ENCODE peak calls at places on chromosomes 7 and 10, in six cellular contexts. One of them, this sample, is unnamed.

GRCh38 chr7:106600569-106601373 is 60.2 kb downstream of the CCDC71L start:
- DNase-seq in OCI-LY7: no peak
- DNase-seq in SK-N-SH: no peak
- DNase-seq in neural progenitor cell: no peak
- DNase-seq in HCT116: no peak
- DNase-seq in MM.1S: no peak
- DNase-seq in this sample: no peak

GRCh38 chr10:14527134-14527780 is 196.5 kb upstream of the FRMD4A start:
- DNase-seq in OCI-LY7: no peak
- DNase-seq in SK-N-SH: no peak
- DNase-seq in neural progenitor cell: no peak
- DNase-seq in HCT116: no peak
- DNase-seq in MM.1S: peak
- DNase-seq in this sample: no peak

GRCh38 chr10:27659786-27660185 is 85.8 kb downstream of the MKX start:
- DNase-seq in OCI-LY7: no peak
- DNase-seq in SK-N-SH: no peak
- DNase-seq in neural progenitor cell: no peak
- DNase-seq in HCT116: no peak
- DNase-seq in MM.1S: no peak
- DNase-seq in this sample: no peak

GRCh38 chr7:76291346-76292205 is 10.9 kb upstream of the HSPB1 start:
- DNase-seq in OCI-LY7: peak
- DNase-seq in SK-N-SH: peak
- DNase-seq in neural progenitor cell: peak
- DNase-seq in HCT116: peak
- DNase-seq in MM.1S: peak
- DNase-seq in this sample: peak

GRCh38 chr7:135245826-135246825 is 12.5 kb downstream of the STRA8 start:
- DNase-seq in OCI-LY7: no peak
- DNase-seq in SK-N-SH: peak
- DNase-seq in neural progenitor cell: no peak
- DNase-seq in HCT116: no peak
- DNase-seq in MM.1S: no peak
- DNase-seq in this sample: no peak

GRCh38 chr10:53135897-53136253 is 363.3 kb upstream of the MBL2 start:
- DNase-seq in OCI-LY7: no peak
- DNase-seq in SK-N-SH: no peak
- DNase-seq in neural progenitor cell: no peak
- DNase-seq in HCT116: no peak
- DNase-seq in MM.1S: peak
- DNase-seq in this sample: no peak

GRCh38 chr7:51029131-51029530 is 246.4 kb upstream of the GRB10 start:
- DNase-seq in OCI-LY7: no peak
- DNase-seq in SK-N-SH: no peak
- DNase-seq in neural progenitor cell: no peak
- DNase-seq in HCT116: no peak
- DNase-seq in MM.1S: no peak
- DNase-seq in this sample: no peak

GRCh38 chr7:150415161-150416160 is 35.0 kb upstream of the GIMAP8 start:
- DNase-seq in OCI-LY7: no peak
- DNase-seq in SK-N-SH: peak
- DNase-seq in neural progenitor cell: no peak
- DNase-seq in HCT116: no peak
- DNase-seq in MM.1S: peak
- DNase-seq in this sample: no peak

GRCh38 chr7:46126901-46127300 is 205.8 kb upstream of the IGFBP3 start:
- DNase-seq in OCI-LY7: no peak
- DNase-seq in SK-N-SH: no peak
- DNase-seq in neural progenitor cell: no peak
- DNase-seq in HCT116: no peak
- DNase-seq in MM.1S: no peak
- DNase-seq in this sample: no peak

GRCh38 chr10:131630772-131631258 is 270.0 kb upstream of the PPP2R2D start:
- DNase-seq in OCI-LY7: no peak
- DNase-seq in SK-N-SH: no peak
- DNase-seq in neural progenitor cell: no peak
- DNase-seq in HCT116: no peak
- DNase-seq in MM.1S: no peak
- DNase-seq in this sample: no peak

GRCh38 chr7:88357794-88358533 is 51.3 kb upstream of the STEAP4 start:
- DNase-seq in OCI-LY7: peak
- DNase-seq in SK-N-SH: peak
- DNase-seq in neural progenitor cell: no peak
- DNase-seq in HCT116: no peak
- DNase-seq in MM.1S: peak
- DNase-seq in this sample: no peak

GRCh38 chr7:142603870-142604448 is 145.3 kb upstream of the PRSS1 start:
- DNase-seq in OCI-LY7: peak
- DNase-seq in SK-N-SH: peak
- DNase-seq in neural progenitor cell: peak
- DNase-seq in HCT116: peak
- DNase-seq in MM.1S: peak
- DNase-seq in this sample: peak

GRCh38 chr7:138386821-138387220 is 73.2 kb upstream of the TRIM24 start:
- DNase-seq in OCI-LY7: no peak
- DNase-seq in SK-N-SH: no peak
- DNase-seq in neural progenitor cell: no peak
- DNase-seq in HCT116: no peak
- DNase-seq in MM.1S: no peak
- DNase-seq in this sample: no peak

GRCh38 chr10:15167411-15168295 is 840 bp downstream of the NMT2 start:
- DNase-seq in OCI-LY7: peak
- DNase-seq in SK-N-SH: peak
- DNase-seq in neural progenitor cell: peak
- DNase-seq in HCT116: peak
- DNase-seq in MM.1S: peak
- DNase-seq in this sample: peak

GRCh38 chr7:80876894-80877414 is 41.9 kb downstream of the SEMA3C start:
- DNase-seq in OCI-LY7: no peak
- DNase-seq in SK-N-SH: peak
- DNase-seq in neural progenitor cell: no peak
- DNase-seq in HCT116: peak
- DNase-seq in MM.1S: no peak
- DNase-seq in this sample: no peak

GRCh38 chr7:150383710-150384397 is 4.7 kb downstream of the ZNF775 start:
- DNase-seq in OCI-LY7: no peak
- DNase-seq in SK-N-SH: peak
- DNase-seq in neural progenitor cell: peak
- DNase-seq in HCT116: no peak
- DNase-seq in MM.1S: peak
- DNase-seq in this sample: peak

GRCh38 chr7:2609001-2609411 is 22.8 kb upstream of the TTYH3 start:
- DNase-seq in OCI-LY7: peak
- DNase-seq in SK-N-SH: peak
- DNase-seq in neural progenitor cell: peak
- DNase-seq in HCT116: peak
- DNase-seq in MM.1S: no peak
- DNase-seq in this sample: peak

GRCh38 chr10:49222170-49222569 is 34.0 kb upstream of the TMEM273 start:
- DNase-seq in OCI-LY7: peak
- DNase-seq in SK-N-SH: no peak
- DNase-seq in neural progenitor cell: no peak
- DNase-seq in HCT116: no peak
- DNase-seq in MM.1S: no peak
- DNase-seq in this sample: no peak

GRCh38 chr7:30968294-30968693 is 4.5 kb downstream of the GHRHR start:
- DNase-seq in OCI-LY7: peak
- DNase-seq in SK-N-SH: no peak
- DNase-seq in neural progenitor cell: no peak
- DNase-seq in HCT116: no peak
- DNase-seq in MM.1S: no peak
- DNase-seq in this sample: no peak

GRCh38 chr7:22663319-22663718 is 63.7 kb upstream of the IL6 start:
- DNase-seq in OCI-LY7: no peak
- DNase-seq in SK-N-SH: no peak
- DNase-seq in neural progenitor cell: no peak
- DNase-seq in HCT116: no peak
- DNase-seq in MM.1S: no peak
- DNase-seq in this sample: no peak

GRCh38 chr7:116399808-116400207 is 99.7 kb upstream of the CAV2 start:
- DNase-seq in OCI-LY7: no peak
- DNase-seq in SK-N-SH: no peak
- DNase-seq in neural progenitor cell: no peak
- DNase-seq in HCT116: no peak
- DNase-seq in MM.1S: no peak
- DNase-seq in this sample: no peak

GRCh38 chr10:7700577-7701125 is 2.5 kb upstream of the ITIH2 start:
- DNase-seq in OCI-LY7: no peak
- DNase-seq in SK-N-SH: no peak
- DNase-seq in neural progenitor cell: no peak
- DNase-seq in HCT116: no peak
- DNase-seq in MM.1S: no peak
- DNase-seq in this sample: no peak

GRCh38 chr10:18658301-18658991 is 785 bp upstream of the ARL5B start:
- DNase-seq in OCI-LY7: peak
- DNase-seq in SK-N-SH: no peak
- DNase-seq in neural progenitor cell: peak
- DNase-seq in HCT116: no peak
- DNase-seq in MM.1S: peak
- DNase-seq in this sample: no peak

GRCh38 chr7:40133561-40134427 is 628 bp downstream of the MPLKIP start:
- DNase-seq in OCI-LY7: peak
- DNase-seq in SK-N-SH: no peak
- DNase-seq in neural progenitor cell: peak
- DNase-seq in HCT116: no peak
- DNase-seq in MM.1S: peak
- DNase-seq in this sample: peak

GRCh38 chr7:49791089-49791741 is 17.8 kb downstream of the VWC2 start:
- DNase-seq in OCI-LY7: peak
- DNase-seq in SK-N-SH: peak
- DNase-seq in neural progenitor cell: peak
- DNase-seq in HCT116: no peak
- DNase-seq in MM.1S: peak
- DNase-seq in this sample: peak

GRCh38 chr7:10977113-10977512 is 3.4 kb downstream of the PHF14 start:
- DNase-seq in OCI-LY7: no peak
- DNase-seq in SK-N-SH: no peak
- DNase-seq in neural progenitor cell: no peak
- DNase-seq in HCT116: no peak
- DNase-seq in MM.1S: no peak
- DNase-seq in this sample: no peak

GRCh38 chr10:75057680-75058079 is 53.8 kb upstream of the SAMD8 start:
- DNase-seq in OCI-LY7: no peak
- DNase-seq in SK-N-SH: no peak
- DNase-seq in neural progenitor cell: no peak
- DNase-seq in HCT116: no peak
- DNase-seq in MM.1S: no peak
- DNase-seq in this sample: peak

GRCh38 chr7:93245525-93246432 is 13.6 kb downstream of the VPS50 start:
- DNase-seq in OCI-LY7: peak
- DNase-seq in SK-N-SH: peak
- DNase-seq in neural progenitor cell: peak
- DNase-seq in HCT116: no peak
- DNase-seq in MM.1S: peak
- DNase-seq in this sample: peak

GRCh38 chr7:91082038-91082437 is 182.2 kb upstream of the FZD1 start:
- DNase-seq in OCI-LY7: no peak
- DNase-seq in SK-N-SH: no peak
- DNase-seq in neural progenitor cell: no peak
- DNase-seq in HCT116: no peak
- DNase-seq in MM.1S: no peak
- DNase-seq in this sample: no peak

GRCh38 chr7:130277763-130278643 is 11.3 kb downstream of the CPA2 start:
- DNase-seq in OCI-LY7: no peak
- DNase-seq in SK-N-SH: peak
- DNase-seq in neural progenitor cell: peak
- DNase-seq in HCT116: peak
- DNase-seq in MM.1S: no peak
- DNase-seq in this sample: peak

GRCh38 chr10:96044686-96045085 is 1.3 kb downstream of the CCNJ start:
- DNase-seq in OCI-LY7: no peak
- DNase-seq in SK-N-SH: no peak
- DNase-seq in neural progenitor cell: peak
- DNase-seq in HCT116: no peak
- DNase-seq in MM.1S: no peak
- DNase-seq in this sample: peak

GRCh38 chr10:101489355-101489754 is 98.7 kb downstream of the POLL start:
- DNase-seq in OCI-LY7: no peak
- DNase-seq in SK-N-SH: no peak
- DNase-seq in neural progenitor cell: no peak
- DNase-seq in HCT116: no peak
- DNase-seq in MM.1S: peak
- DNase-seq in this sample: no peak
- H3K4me3 ChIP-seq in OCI-LY7: no peak
- H3K4me3 ChIP-seq in SK-N-SH: no peak
- H3K4me3 ChIP-seq in neural progenitor cell: no peak
- H3K4me3 ChIP-seq in HCT116: no peak
- H3K4me3 ChIP-seq in MM.1S: no peak
- H3K4me3 ChIP-seq in this sample: peak

DNA sequence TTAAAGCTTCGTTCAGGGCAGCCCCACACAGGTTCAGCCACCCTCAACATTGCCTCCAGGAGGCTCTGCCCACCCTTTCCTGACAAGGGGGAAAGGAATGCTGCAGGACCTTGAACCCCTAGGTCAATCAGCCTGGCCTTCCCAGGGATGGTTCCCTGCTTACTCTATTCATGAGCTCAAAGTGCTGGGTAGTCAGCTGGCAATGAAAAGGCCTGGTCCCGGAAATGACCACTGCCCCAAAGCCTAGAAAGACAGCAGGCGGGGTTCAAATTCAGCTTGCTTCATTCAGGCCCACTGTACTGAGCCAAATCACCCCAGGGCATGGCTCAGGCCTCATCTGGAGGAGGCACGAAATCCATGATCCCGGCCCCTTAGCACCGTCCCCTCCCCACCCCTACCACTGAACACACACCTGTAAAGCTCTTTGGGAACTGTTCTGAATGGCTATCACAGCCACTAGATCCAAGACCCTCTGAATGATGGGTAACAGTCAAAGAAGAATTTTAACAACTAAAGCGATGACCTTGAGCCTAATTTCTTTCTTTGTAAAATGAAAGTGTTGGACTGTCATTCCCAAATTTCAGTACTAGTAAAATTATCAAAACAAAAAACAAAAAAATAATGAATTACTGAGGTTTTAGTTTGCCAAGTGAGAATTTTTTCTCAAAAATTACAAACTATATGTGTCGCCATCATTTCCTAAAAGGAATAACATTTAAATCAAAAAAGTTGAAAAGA is 1.0 kb downstream of the URGCP start:
- DNase-seq in OCI-LY7: no peak
- DNase-seq in SK-N-SH: peak
- DNase-seq in neural progenitor cell: no peak
- DNase-seq in HCT116: peak
- DNase-seq in MM.1S: no peak
- DNase-seq in this sample: peak
- TF ChIP-seq EZH2phosphoT487 in OCI-LY7: no peak
- TF ChIP-seq EZH2phosphoT487 in SK-N-SH: no peak
- TF ChIP-seq EZH2phosphoT487 in neural progenitor cell: no peak
- TF ChIP-seq EZH2phosphoT487 in HCT116: no peak
- TF ChIP-seq EZH2phosphoT487 in MM.1S: no peak
- TF ChIP-seq EZH2phosphoT487 in this sample: no peak

GRCh38 chr10:62243647-62243997 is 25.0 kb downstream of the RTKN2 start:
- DNase-seq in OCI-LY7: peak
- DNase-seq in SK-N-SH: no peak
- DNase-seq in neural progenitor cell: no peak
- DNase-seq in HCT116: no peak
- DNase-seq in MM.1S: no peak
- DNase-seq in this sample: no peak
- H3K4me3 ChIP-seq in OCI-LY7: peak
- H3K4me3 ChIP-seq in SK-N-SH: peak
- H3K4me3 ChIP-seq in neural progenitor cell: no peak
- H3K4me3 ChIP-seq in HCT116: no peak
- H3K4me3 ChIP-seq in MM.1S: peak
- H3K4me3 ChIP-seq in this sample: no peak

GRCh38 chr10:89502556-89502955 is 32.8 kb downstream of the SLC16A12 start:
- DNase-seq in OCI-LY7: no peak
- DNase-seq in SK-N-SH: no peak
- DNase-seq in neural progenitor cell: no peak
- DNase-seq in HCT116: no peak
- DNase-seq in MM.1S: no peak
- DNase-seq in this sample: no peak
- TF ChIP-seq EZH2phosphoT487 in OCI-LY7: no peak
- TF ChIP-seq EZH2phosphoT487 in SK-N-SH: no peak
- TF ChIP-seq EZH2phosphoT487 in neural progenitor cell: no peak
- TF ChIP-seq EZH2phosphoT487 in HCT116: no peak
- TF ChIP-seq EZH2phosphoT487 in MM.1S: no peak
- TF ChIP-seq EZH2phosphoT487 in this sample: no peak

This sample was measured in GM23338.